ENCODE peak calls at places on chromosomes 4 and X, in four cellular contexts. S is PC-9; W is effector memory CD4-positive, alpha-beta T cell; K is endodermal cell. A is an unnamed sample.

GRCh38 chr4:15691346-15692140 is 9.9 kb downstream of the FAM200B start:
- DNase-seq in K (no peak), W (no peak), S (no peak), A (no peak)

GRCh38 chr4:63211377-63211776 is 1197.9 kb downstream of the TECRL start:
- DNase-seq in W (no peak), K (no peak), S (no peak), A (no peak)

GRCh38 chr4:170420255-170420693 is 330.5 kb upstream of the AADAT start:
- DNase-seq in S (no peak), W (no peak), K (no peak), A (no peak)

GRCh38 chrX:16671005-16671404 is 21.0 kb downstream of the S100G start:
- DNase-seq in K (peak; percentile 66), W (no peak), S (peak; percentile 10), A (no peak)

GRCh38 chr4:7507381-7507780 is 72.7 kb upstream of the PSAPL1 start:
- DNase-seq in K (no peak), W (no peak), S (no peak), A (no peak)

GRCh38 chr4:81565137-81565870 is 93.6 kb upstream of the RASGEF1B start:
- DNase-seq in W (no peak), S (no peak), K (peak; percentile 57), A (peak; percentile 88)

GRCh38 chr4:85603437-85604336 is 128.7 kb downstream of the ARHGAP24 start:
- DNase-seq in S (no peak), K (no peak), W (no peak), A (no peak)

GRCh38 chrX:150253946-150254615 is 109.0 kb upstream of the MAMLD1 start:
- DNase-seq in S (no peak), W (no peak), K (peak; percentile 30), A (no peak)

GRCh38 chr4:5338511-5338910 is 287.2 kb downstream of the STK32B start:
- DNase-seq in W (no peak), S (no peak), K (no peak), A (no peak)

GRCh38 chr4:80268936-80269335 is 2.5 kb downstream of the FGF5 start:
- DNase-seq in K (no peak), S (no peak), W (no peak), A (no peak)

DNA sequence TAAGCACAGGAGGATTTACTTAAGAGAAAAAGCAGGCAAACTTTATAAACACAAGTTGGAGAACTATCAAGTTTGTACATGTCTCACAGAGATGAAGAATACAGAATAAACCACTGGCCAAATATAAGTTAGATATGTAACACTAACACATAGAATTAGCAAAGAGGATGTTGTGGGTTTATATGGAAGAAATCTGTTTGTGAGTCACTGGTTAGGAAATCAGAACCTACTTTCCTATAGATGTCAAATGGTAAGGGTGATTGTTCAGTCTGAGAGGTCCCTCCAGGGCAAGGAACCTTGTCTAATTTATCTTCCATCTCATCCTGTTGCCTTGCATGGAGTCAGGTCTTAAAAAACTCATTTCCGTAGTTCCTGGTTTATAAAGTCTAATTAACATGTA is 14.8 kb upstream of the ART3 start:
- DNase-seq in K (no peak), W (no peak), S (no peak), A (no peak)
- H3K4me3 ChIP-seq in K (no peak overlapping the region), W (no peak overlapping the region), S (no peak overlapping the region), A (no peak overlapping the region)

GRCh38 chr4:184217569-184218131 is at the start of gene ENPP6:
- DNase-seq in S (no peak), W (no peak), K (no peak), A (no peak)
- H3K27ac ChIP-seq in S (no peak within 1 kb of the TSS), W (no peak within 1 kb of the TSS), K (no peak within 1 kb of the TSS), A (no peak within 1 kb of the TSS)

DNA sequence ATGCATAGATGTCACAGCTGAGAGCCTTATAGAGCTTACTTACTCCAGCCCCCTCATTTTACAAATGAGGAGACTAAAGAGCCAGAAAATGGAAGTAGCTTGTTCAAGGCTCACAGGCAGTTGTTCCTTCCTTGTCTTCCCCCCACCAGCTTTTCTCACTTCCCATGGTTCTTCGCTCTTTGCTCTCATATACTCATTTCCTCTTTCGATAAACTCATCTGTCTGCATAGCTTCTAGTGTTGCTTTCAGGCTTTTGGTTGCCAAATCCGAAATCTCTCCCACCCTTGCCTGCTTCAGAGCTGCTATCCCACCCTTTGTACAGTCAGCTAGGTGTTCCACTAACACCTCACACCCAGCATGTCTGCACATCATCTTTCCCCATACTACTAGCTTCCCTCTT is 25.0 kb upstream of the GJB1 start:
- DNase-seq in S (no peak), K (no peak), W (no peak), A (no peak)
- H3K4me3 ChIP-seq in S (no peak overlapping the region), K (no peak overlapping the region), W (peak overlapping the region; percentile 28), A (no peak overlapping the region)

GRCh38 chr4:83536649-83537352 is 893 bp downstream of the GPAT3 start:
- DNase-seq in W (no peak), K (no peak), S (no peak), A (no peak)

GRCh38 chr4:83535945-83536648 is at the start of gene GPAT3:
- DNase-seq in K (peak; percentile 87), W (peak; percentile 57), S (peak; percentile 82), A (peak; percentile 91)

DNA sequence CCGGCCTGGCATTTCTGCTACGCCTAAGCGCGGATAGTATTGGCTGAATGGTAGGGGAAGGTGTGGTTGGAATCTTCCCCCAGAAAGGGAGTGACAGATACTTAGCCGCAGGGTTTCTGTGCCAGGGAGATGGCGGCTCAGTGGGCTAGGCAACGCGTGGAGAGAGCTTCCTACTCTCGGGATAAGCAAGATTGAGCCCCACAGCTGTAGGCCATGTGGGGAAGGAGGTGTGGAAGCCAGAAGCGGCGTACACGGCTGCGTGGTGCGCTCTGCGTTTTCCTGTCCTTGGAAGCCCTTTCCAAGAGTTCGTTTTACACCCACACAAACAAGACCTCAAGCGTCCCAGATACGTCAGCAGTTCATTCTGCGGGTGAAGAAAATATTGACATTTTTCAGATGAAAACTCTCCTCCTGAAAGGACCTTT is 376 bp upstream of the GPAT3 start:
- DNase-seq in W (no peak), S (peak; percentile 63), K (peak; percentile 82), A (peak; percentile 76)
- H3K27ac ChIP-seq in W (peak overlapping the region; percentile 52), S (peak overlapping the region; percentile 92), K (no peak overlapping the region), A (peak overlapping the region; percentile 78)

GRCh38 chrX:46757593-46757992 is 1.3 kb downstream of the SLC9A7 start:
- DNase-seq in W (no peak), K (no peak), S (no peak), A (no peak)

GRCh38 chrX:46758163-46758955 is 559 bp downstream of the SLC9A7 start:
- DNase-seq in K (no peak), W (no peak), S (no peak), A (no peak)

GRCh38 chrX:46758956-46759644 is at the start of gene SLC9A7:
- DNase-seq in S (peak; percentile 76), W (peak; percentile 48), K (peak; percentile 96), A (peak; percentile 81)

GRCh38 chrX:46759645-46759974 is 692 bp upstream of the SLC9A7 start:
- DNase-seq in S (no peak), K (no peak), W (no peak), A (no peak)

DNA sequence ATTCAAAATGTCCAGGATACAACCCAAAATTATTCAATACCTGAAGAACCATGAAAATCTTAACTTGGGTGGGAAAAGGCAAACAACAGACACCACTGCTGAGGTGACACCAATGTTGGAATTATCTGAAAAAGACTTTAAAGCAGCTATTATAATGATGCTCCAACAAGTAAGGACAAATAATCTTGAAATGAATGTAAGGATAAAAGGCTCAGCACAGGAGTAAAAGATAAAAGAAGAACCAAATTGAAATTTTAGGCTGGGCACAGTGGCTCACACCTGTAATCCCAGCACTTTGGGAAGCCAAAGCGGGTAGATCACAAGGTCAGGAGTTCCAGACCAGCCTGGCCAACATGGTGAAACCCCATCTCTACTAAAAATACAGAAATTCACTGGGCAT is 4.0 kb upstream of the SLC9A7 start:
- DNase-seq in W (no peak), S (no peak), K (no peak), A (no peak)
- H3K4me3 ChIP-seq in W (no peak overlapping the region), S (no peak overlapping the region), K (no peak overlapping the region), A (no peak overlapping the region)

GRCh38 chrX:38336538-38337240 is 9.4 kb upstream of the RPGR start:
- DNase-seq in S (no peak), K (no peak), W (no peak), A (no peak)
- H3K27ac ChIP-seq in S (no peak overlapping the region), K (no peak overlapping the region), W (no peak overlapping the region), A (no peak overlapping the region)

GRCh38 chr4:89653012-89653411 is 183.9 kb downstream of the SNCA start:
- DNase-seq in K (no peak), W (no peak), S (no peak), A (no peak)
- H3K4me3 ChIP-seq in K (no peak overlapping the region), W (no peak overlapping the region), S (no peak overlapping the region), A (no peak overlapping the region)

GRCh38 chr4:1036976-1037810 is 25.8 kb downstream of the FGFRL1 start:
- DNase-seq in S (no peak), K (peak; percentile 64), W (no peak), A (no peak)

GRCh38 chr4:1033840-1034551 is 22.6 kb downstream of the FGFRL1 start:
- DNase-seq in W (no peak), S (no peak), K (peak; percentile 53), A (no peak)

GRCh38 chr4:1036095-1036494 is 24.7 kb downstream of the FGFRL1 start:
- DNase-seq in W (no peak), K (no peak), S (no peak), A (no peak)

GRCh38 chr4:1032861-1033260 is 21.4 kb downstream of the FGFRL1 start:
- DNase-seq in W (no peak), S (no peak), K (no peak), A (no peak)

DNA sequence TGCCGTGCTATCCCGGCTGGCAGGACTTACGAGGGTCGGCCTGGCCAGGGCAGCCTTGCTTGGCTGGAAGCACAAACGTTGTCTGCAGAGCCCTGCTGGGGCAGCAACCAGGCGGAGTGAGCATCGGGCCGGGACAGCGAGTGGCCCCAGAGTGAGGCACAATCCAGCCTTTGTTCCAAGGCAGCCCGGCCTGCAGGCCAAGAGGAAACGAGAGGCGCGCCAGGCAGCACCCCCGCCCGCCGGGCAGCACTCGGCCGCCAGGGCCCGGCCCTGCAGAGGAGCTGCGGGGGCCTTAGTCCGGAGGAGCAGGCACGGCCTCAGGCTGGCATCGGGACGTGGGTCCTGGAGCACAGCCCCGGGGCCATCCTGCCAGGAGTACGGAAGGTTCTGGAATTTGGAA is 24.1 kb downstream of the FGFRL1 start:
- DNase-seq in K (no peak), W (no peak), S (no peak), A (no peak)
- H3K27ac ChIP-seq in K (no peak overlapping the region), W (no peak overlapping the region), S (no peak overlapping the region), A (no peak overlapping the region)

A was measured in sigmoid colon.